ENCODE peak calls at places on chromosomes 12 and 14, in eight cellular contexts. X is activated B cell treated with CpG ODN at 0.5 μM for 24 hours, L is RWPE1, Z is A549, A is astrocyte, Q is AG10803, B is left ventricle myocardium inferior, T is brain microvascular endothelial cell. U is an unnamed sample.

GRCh38 chr14:58368951-58369350 is 26.8 kb upstream of the TOMM20L start:
- DNase-seq in A (no peak), X (no peak), Q (no peak), B (no peak), T (no peak), L (no peak), Z (no peak), U (no peak)

GRCh38 chr12:55845785-55846496 is 3.2 kb upstream of the MMP19 start:
- DNase-seq in B (no peak), A (no peak), Z (no peak), X (no peak), L (no peak), Q (no peak), T (no peak), U (no peak)

GRCh38 chr12:124632510-124632909 is 65.1 kb upstream of the NCOR2 start:
- DNase-seq in Z (no peak), B (no peak), L (no peak), X (no peak), A (peak), Q (no peak), T (no peak), U (no peak)

GRCh38 chr14:22998324-22999012 is 11.5 kb downstream of the C14orf93 start:
- DNase-seq in A (no peak), Z (no peak), Q (no peak), L (no peak), T (no peak), X (no peak), B (no peak), U (no peak)

GRCh38 chr12:107607464-107608392 is 77.9 kb upstream of the PWP1 start:
- DNase-seq in A (peak), X (peak), T (peak), Z (peak), Q (peak), L (peak), B (peak), U (peak)

GRCh38 chr12:32983968-32984367 is 87.4 kb upstream of the PKP2 start:
- DNase-seq in L (no peak), T (no peak), Q (no peak), B (no peak), A (no peak), Z (no peak), X (no peak), U (no peak)

GRCh38 chr12:57239587-57240068 is 10.1 kb downstream of the SHMT2 start:
- DNase-seq in Z (no peak), X (no peak), T (no peak), Q (no peak), B (no peak), A (no peak), L (no peak), U (no peak)

GRCh38 chr12:122835693-122836026 is 403 bp downstream of the HIP1R start:
- DNase-seq in L (no peak), Q (no peak), T (no peak), A (no peak), X (peak), B (no peak), Z (peak), U (no peak)

GRCh38 chr12:3005736-3006135 is 46.5 kb downstream of the TEAD4 start:
- DNase-seq in T (peak), B (no peak), X (no peak), L (no peak), A (peak), Q (no peak), Z (no peak), U (no peak)

GRCh38 chr12:112798019-112798760 is 6.6 kb downstream of the RPH3A start:
- DNase-seq in L (no peak), X (no peak), Z (no peak), A (no peak), Q (no peak), B (no peak), T (no peak), U (no peak)

GRCh38 chr14:68780358-68781160 is 12.3 kb downstream of the ZFP36L1 start:
- DNase-seq in T (no peak), L (no peak), Q (peak), A (peak), Z (no peak), B (peak), X (no peak), U (no peak)

GRCh38 chr12:20487519-20487918 is 119.2 kb downstream of the PDE3A start:
- DNase-seq in A (no peak), Q (peak), Z (no peak), X (no peak), B (no peak), T (no peak), L (no peak), U (no peak)

GRCh38 chr14:20697273-20698017 is 8.9 kb downstream of the ANG start:
- DNase-seq in X (peak), Q (peak), L (no peak), A (peak), T (peak), B (peak), Z (peak), U (peak)

GRCh38 chr14:36301159-36301558 is 19.3 kb downstream of the MBIP start:
- DNase-seq in A (peak), Q (no peak), T (no peak), L (no peak), X (no peak), Z (no peak), B (no peak), U (no peak)

GRCh38 chr14:90039253-90040010 is 22.4 kb upstream of the KCNK13 start:
- DNase-seq in L (no peak), Z (no peak), A (peak), X (no peak), Q (no peak), B (no peak), T (no peak), U (no peak)

GRCh38 chr12:87406926-87407325 is 622.3 kb downstream of the C12orf50 start:
- DNase-seq in Z (no peak), B (no peak), L (no peak), X (no peak), Q (no peak), A (peak), T (no peak), U (no peak)

GRCh38 chr14:61724133-61724532 is 28.8 kb downstream of the HIF1A start:
- DNase-seq in Z (no peak), L (no peak), Q (no peak), B (no peak), X (no peak), A (no peak), T (no peak), U (no peak)

GRCh38 chr14:90894241-90894640 is 78.0 kb upstream of the TTC7B start:
- DNase-seq in A (no peak), T (no peak), L (no peak), Z (no peak), B (no peak), X (no peak), Q (no peak), U (no peak)

GRCh38 chr12:7557227-7557626 is 53.6 kb upstream of the CD163 start:
- DNase-seq in L (no peak), Q (no peak), Z (no peak), T (no peak), B (no peak), A (no peak), X (no peak), U (no peak)

GRCh38 chr14:89387922-89388685 is 28.9 kb downstream of the FOXN3 start:
- DNase-seq in B (no peak), Q (no peak), X (no peak), A (no peak), T (no peak), L (no peak), Z (no peak), U (no peak)

GRCh38 chr14:36028218-36028617 is 148.3 kb downstream of the PTCSC3 start:
- DNase-seq in T (no peak), Q (no peak), A (no peak), B (no peak), X (no peak), Z (no peak), L (no peak), U (no peak)

GRCh38 chr12:3041558-3042164 is 35.5 kb upstream of the TSPAN9 start:
- DNase-seq in B (no peak), L (peak), X (no peak), T (peak), A (peak), Z (peak), Q (peak), U (no peak)

GRCh38 chr14:100871234-100872186 is 32.0 kb downstream of the RTL1 start:
- DNase-seq in X (no peak), T (peak), A (peak), Q (peak), Z (peak), B (peak), L (peak), U (peak)

GRCh38 chr14:82398313-82398712 is 864.7 kb upstream of the SEL1L start:
- DNase-seq in B (no peak), A (no peak), Q (no peak), L (no peak), X (no peak), T (no peak), Z (no peak), U (no peak)

GRCh38 chr14:77325746-77326094 is 4.9 kb downstream of the GSTZ1 start:
- DNase-seq in T (no peak), X (no peak), L (no peak), Z (no peak), Q (no peak), A (no peak), B (no peak), U (no peak)

GRCh38 chr14:65290830-65291229 is 121.7 kb upstream of the FUT8 start:
- DNase-seq in X (no peak), Z (no peak), A (peak), T (peak), B (no peak), L (peak), Q (peak), U (no peak)

GRCh38 chr14:65282909-65283253 is 129.6 kb upstream of the FUT8 start:
- DNase-seq in Z (no peak), L (no peak), A (no peak), B (no peak), X (no peak), T (no peak), Q (no peak), U (no peak)

GRCh38 chr14:65287264-65288131 is 125.0 kb upstream of the FUT8 start:
- DNase-seq in Z (no peak), B (no peak), L (no peak), X (peak), A (no peak), T (no peak), Q (no peak), U (no peak)

GRCh38 chr14:65281991-65282908 is 130.3 kb upstream of the FUT8 start:
- DNase-seq in X (no peak), Q (peak), T (peak), A (peak), Z (no peak), B (no peak), L (no peak), U (no peak)

GRCh38 chr14:65286443-65286842 is 126.1 kb upstream of the FUT8 start:
- DNase-seq in A (no peak), Q (peak), L (no peak), B (no peak), X (no peak), Z (peak), T (no peak), U (no peak)
- TF ChIP-seq CTCF in A (peak), Q (peak), L (no peak), B (no peak), X (no peak), Z (peak), T (peak), U (no peak)

GRCh38 chr12:120367252-120367923 is 1.6 kb downstream of the MSI1 start:
- DNase-seq in T (no peak), Q (no peak), X (no peak), Z (no peak), B (no peak), A (no peak), L (no peak), U (no peak)
- TF ChIP-seq CTCF in T (peak), Q (peak), X (no peak), Z (peak), B (no peak), A (peak), L (no peak), U (peak)

DNA sequence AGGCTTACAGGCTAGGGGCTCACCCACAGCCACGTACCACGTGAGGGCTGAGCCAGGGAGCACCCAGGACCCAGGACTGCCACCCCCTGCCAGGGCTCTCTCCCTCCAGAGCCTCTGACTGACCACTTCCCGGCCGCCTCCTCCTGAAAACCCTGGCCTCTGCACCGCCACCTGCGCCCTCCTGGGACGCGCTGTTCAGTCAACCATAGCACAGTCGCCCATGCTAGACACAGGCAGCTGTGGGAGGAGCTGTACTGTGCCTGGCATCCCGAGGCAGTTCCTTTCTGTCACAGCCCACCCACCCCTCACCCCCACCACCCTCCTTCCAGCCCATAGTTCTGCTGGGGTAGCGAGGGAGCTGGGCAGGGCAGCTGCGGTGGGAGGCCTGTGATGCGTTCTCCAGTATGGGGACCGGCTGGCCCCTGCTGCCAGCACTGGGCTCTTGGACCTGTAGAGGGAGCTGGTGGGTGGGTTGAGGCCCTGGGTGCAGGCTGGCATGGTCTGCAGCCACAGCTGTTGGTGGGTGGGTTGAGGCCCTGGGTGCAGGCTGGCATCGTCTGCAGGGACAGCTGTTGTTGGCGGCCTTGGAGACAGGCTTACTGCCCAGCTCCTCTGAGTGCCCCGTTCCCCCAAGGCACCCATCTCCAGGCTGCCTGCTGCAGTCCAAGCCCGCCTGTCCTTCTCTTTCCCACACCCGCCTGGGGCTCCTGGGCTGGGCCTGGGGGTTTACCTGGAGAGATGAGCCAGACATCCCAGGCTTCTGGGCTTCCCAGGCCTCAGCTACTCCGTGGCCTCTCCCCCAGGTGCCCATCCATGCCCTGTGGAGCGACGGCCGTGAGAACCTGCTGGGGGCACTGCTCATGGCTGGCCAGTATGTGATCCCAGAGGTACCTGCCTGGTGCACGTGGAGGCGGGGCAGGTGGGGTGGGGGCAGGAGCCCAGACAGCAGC is 11.5 kb downstream of the ASPG start:
- DNase-seq in Z (no peak), A (no peak), B (no peak), X (no peak), L (no peak), T (no peak), Q (no peak), U (no peak)
- TF ChIP-seq CTCF in Z (no peak), A (no peak), B (no peak), X (no peak), L (no peak), T (peak), Q (no peak), U (no peak)

GRCh38 chr12:53465679-53466078 is 13.8 kb downstream of the PCBP2 start:
- DNase-seq in Z (no peak), B (no peak), L (no peak), Q (no peak), A (no peak), T (no peak), X (no peak), U (no peak)
- TF ChIP-seq CTCF in Z (no peak), B (no peak), L (no peak), Q (peak), A (no peak), T (no peak), X (no peak), U (no peak)

DNA sequence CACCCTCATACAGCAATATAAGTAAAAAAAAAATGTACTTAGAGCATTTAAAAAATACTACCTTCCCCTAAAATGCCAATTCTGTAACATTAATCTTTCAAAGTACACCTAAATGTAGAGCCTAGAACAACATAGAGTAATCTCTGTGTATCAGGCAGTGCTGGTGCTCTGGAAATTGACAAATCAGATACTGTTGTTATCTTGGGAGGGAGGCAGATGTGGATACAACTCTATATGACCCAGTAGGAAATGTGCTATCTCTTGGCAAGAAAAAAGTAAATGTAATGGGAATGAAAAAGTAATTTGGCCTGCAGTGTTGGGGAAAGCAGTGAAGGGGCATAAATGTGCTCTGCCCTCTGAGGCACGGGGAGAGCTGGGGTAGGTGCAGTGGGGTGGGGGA is 62.7 kb downstream of the NIN start:
- DNase-seq in Z (no peak), B (no peak), L (no peak), T (no peak), Q (no peak), X (no peak), A (no peak), U (no peak)
- TF ChIP-seq CTCF in Z (no peak), B (no peak), L (no peak), T (no peak), Q (no peak), X (no peak), A (no peak), U (no peak)

U was measured in CD14-positive monocyte.